ENCODE peak calls at places on chromosomes 4 and X, in five cellular contexts. Q is K562, M is HepG2, L is SK-N-SH, P is GM12891. E is an unnamed sample.

GRCh38 chrX:46611658-46612362 is 38.2 kb downstream of the CHST7 start:
- DNase-seq in Q (no peak), M (no peak), L (no peak), P (no peak), E (no peak)

GRCh38 chr4:71188197-71188625 is 150.6 kb upstream of the SLC4A4 start:
- DNase-seq in Q (no peak), M (no peak), L (no peak), P (no peak), E (no peak)

GRCh38 chrX:145818522-145819075 is 970 bp downstream of the SLITRK2 start:
- DNase-seq in Q (no peak), M (no peak), L (no peak), P (no peak), E (no peak)

GRCh38 chrX:152220612-152221011 is 82.2 kb upstream of the MAGEA10 start:
- DNase-seq in Q (no peak), M (no peak), L (no peak), P (no peak), E (no peak)

GRCh38 chr4:1216869-1217294 is 32.0 kb downstream of the CTBP1 start:
- DNase-seq in Q (no peak), M (no peak), L (no peak), P (peak), E (no peak)

GRCh38 chr4:39521253-39521908 is 5.9 kb downstream of the UGDH start:
- DNase-seq in Q (no peak), M (no peak), L (peak), P (no peak), E (no peak)

GRCh38 chr4:150573534-150573933 is 8.4 kb upstream of the MAB21L2 start:
- DNase-seq in Q (no peak), M (no peak), L (no peak), P (no peak), E (no peak)

GRCh38 chrX:38473715-38474114 is 87.6 kb upstream of the TSPAN7 start:
- DNase-seq in Q (no peak), M (no peak), L (no peak), P (no peak), E (no peak)

GRCh38 chr4:187444061-187444460 is 551.5 kb upstream of the ZFP42 start:
- DNase-seq in Q (no peak), M (no peak), L (no peak), P (no peak), E (no peak)

GRCh38 chr4:85445058-85445639 is 29.8 kb upstream of the ARHGAP24 start:
- DNase-seq in Q (no peak), M (no peak), L (no peak), P (no peak), E (no peak)

GRCh38 chr4:77052352-77052751 is 23.4 kb downstream of the CCNI start:
- DNase-seq in Q (peak), M (peak), L (no peak), P (no peak), E (no peak)

GRCh38 chrX:46913710-46914109 is 1.5 kb downstream of the JADE3 start:
- DNase-seq in Q (no peak), M (peak), L (peak), P (no peak), E (no peak)

GRCh38 chr4:153140294-153140693 is 63.9 kb upstream of the TRIM2 start:
- DNase-seq in Q (no peak), M (no peak), L (no peak), P (no peak), E (no peak)

GRCh38 chr4:7021930-7022658 is 21.1 kb upstream of the TADA2B start:
- DNase-seq in Q (no peak), M (no peak), L (no peak), P (no peak), E (no peak)

GRCh38 chrX:88977835-88978234 is 230.8 kb downstream of the CPXCR1 start:
- DNase-seq in Q (no peak), M (no peak), L (no peak), P (no peak), E (no peak)

GRCh38 chr4:3127129-3127528 is 52.6 kb downstream of the HTT start:
- DNase-seq in Q (no peak), M (no peak), L (no peak), P (no peak), E (no peak)

GRCh38 chr4:113101669-113102068 is 52.2 kb downstream of the ANK2 start:
- DNase-seq in Q (no peak), M (peak), L (no peak), P (no peak), E (no peak)

GRCh38 chr4:4333265-4333706 is 43.2 kb downstream of the ZBTB49 start:
- DNase-seq in Q (no peak), M (no peak), L (no peak), P (no peak), E (no peak)

GRCh38 chrX:111504941-111505340 is 6.5 kb upstream of the SERTM2 start:
- DNase-seq in Q (no peak), M (no peak), L (no peak), P (no peak), E (no peak)

GRCh38 chrX:70421618-70422017 is 1.5 kb upstream of the GDPD2 start:
- DNase-seq in Q (no peak), M (no peak), L (no peak), P (no peak), E (no peak)

GRCh38 chrX:2463973-2464676 is 36.7 kb downstream of the DHRSX start:
- DNase-seq in Q (peak), M (no peak), L (no peak), P (no peak), E (no peak)

GRCh38 chr4:133186210-133186609 is 37.1 kb downstream of the PCDH10 start:
- DNase-seq in Q (no peak), M (no peak), L (no peak), P (no peak), E (no peak)

GRCh38 chrX:71622347-71623104 is 4.2 kb upstream of the CXCR3 start:
- DNase-seq in Q (peak), M (peak), L (peak), P (no peak), E (no peak)

GRCh38 chrX:95058815-95059214 is 1384.8 kb downstream of the FAM133A start:
- DNase-seq in Q (no peak), M (no peak), L (no peak), P (no peak), E (no peak)

GRCh38 chr4:23337292-23337691 is 552.6 kb downstream of the PPARGC1A start:
- DNase-seq in Q (no peak), M (no peak), L (no peak), P (no peak), E (no peak)

GRCh38 chrX:18833071-18833731 is 125.8 kb downstream of the PPEF1 start:
- DNase-seq in Q (no peak), M (no peak), L (peak), P (no peak), E (no peak)

GRCh38 chrX:114800719-114801118 is 216.7 kb downstream of the IL13RA2 start:
- DNase-seq in Q (peak), M (peak), L (no peak), P (no peak), E (no peak)

GRCh38 chrX:40883021-40883619 is 147.8 kb upstream of the MED14 start:
- DNase-seq in Q (no peak), M (no peak), L (no peak), P (no peak), E (no peak)

GRCh38 chr4:169225058-169225751 is 45.6 kb downstream of the SH3RF1 start:
- DNase-seq in Q (no peak), M (no peak), L (no peak), P (no peak), E (no peak)

GRCh38 chr4:74630551-74630950 is 163.8 kb downstream of the BTC start:
- DNase-seq in Q (no peak), M (no peak), L (no peak), P (no peak), E (no peak)

GRCh38 chr4:74631338-74631737 is 163.0 kb downstream of the BTC start:
- DNase-seq in Q (no peak), M (no peak), L (no peak), P (no peak), E (no peak)

GRCh38 chr4:74631988-74632387 is 162.3 kb downstream of the BTC start:
- DNase-seq in Q (no peak), M (no peak), L (no peak), P (no peak), E (no peak)

GRCh38 chr4:74635074-74635473 is 159.2 kb downstream of the BTC start:
- DNase-seq in Q (no peak), M (no peak), L (no peak), P (no peak), E (no peak)

DNA sequence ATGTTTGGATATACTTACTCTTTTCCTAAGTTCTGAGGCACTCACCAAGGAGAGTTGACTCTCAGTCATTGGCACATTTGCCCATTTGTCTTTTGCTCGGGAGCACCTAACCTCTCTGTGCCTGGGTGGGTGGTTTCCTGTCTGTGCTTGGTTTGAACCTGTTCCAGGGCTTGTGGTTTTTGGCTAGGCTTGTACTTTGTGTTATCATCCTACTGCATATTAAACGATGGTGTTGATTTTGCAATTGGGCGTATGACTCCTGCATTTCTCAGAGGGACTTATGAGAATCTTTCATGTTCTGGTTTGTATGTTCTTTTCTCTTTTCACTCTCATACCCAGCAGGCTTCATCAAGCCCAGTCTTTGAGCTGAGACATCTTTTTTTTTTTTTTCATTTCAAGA is 161.7 kb downstream of the BTC start:
- DNase-seq in Q (peak), M (no peak), L (no peak), P (no peak), E (no peak)
- TF ChIP-seq TAF1 in Q (no peak), M (no peak), L (no peak), P (no peak), E (no peak)

DNA sequence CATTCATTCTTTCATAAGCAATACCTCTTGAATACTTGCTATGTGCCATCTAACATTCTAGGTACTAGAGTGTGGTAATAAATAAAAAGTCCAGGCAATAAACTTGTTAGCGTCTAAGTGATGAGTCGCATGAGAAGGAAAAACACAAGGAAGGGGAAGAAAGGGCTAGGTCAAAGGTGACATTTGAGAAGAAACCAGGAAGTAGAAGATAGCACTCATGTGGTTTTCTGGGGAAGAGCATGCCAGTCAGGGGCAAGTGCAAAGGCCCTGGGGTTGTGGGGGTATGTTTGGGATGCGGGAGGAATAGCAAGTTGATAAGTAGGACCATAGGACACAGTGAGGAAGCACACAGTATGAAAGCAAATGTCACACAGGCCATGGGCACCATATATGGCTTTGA is 157.0 kb downstream of the TSPAN5 start:
- DNase-seq in Q (no peak), M (no peak), L (no peak), P (no peak), E (no peak)
- TF ChIP-seq TAF1 in Q (no peak), M (no peak), L (no peak), P (no peak), E (no peak)

GRCh38 chr4:90328558-90328957 is 201.4 kb downstream of the CCSER1 start:
- DNase-seq in Q (no peak), M (no peak), L (peak), P (no peak), E (no peak)
- TF ChIP-seq TAF1 in Q (no peak), M (no peak), L (no peak), P (no peak), E (no peak)

GRCh38 chr4:16437836-16438235 is 211.6 kb upstream of the TAPT1 start:
- DNase-seq in Q (no peak), M (no peak), L (no peak), P (no peak), E (no peak)
- TF ChIP-seq TAF1 in Q (no peak), M (no peak), L (no peak), P (no peak), E (no peak)

E was measured in GM12892.